ENCODE peak calls at places on chromosomes 4 and X, in five cellular contexts. H, K, A, X and P are unnamed samples.

GRCh38 chrX:40866878-40867277 is 131.5 kb upstream of the MED14 start:
- DNase-seq in H (no peak), K (no peak), A (no peak), X (no peak), P (no peak)

GRCh38 chr4:79445371-79445781 is 37.3 kb upstream of the GK2 start:
- DNase-seq in H (no peak), K (no peak), A (no peak), X (no peak), P (no peak)

GRCh38 chr4:1009647-1010521 is 1.5 kb upstream of the FGFRL1 start:
- DNase-seq in H (peak), K (peak), A (no peak), X (peak), P (no peak)

GRCh38 chr4:7428261-7429068 is 6.3 kb downstream of the PSAPL1 start:
- DNase-seq in H (no peak), K (no peak), A (no peak), X (no peak), P (no peak)

GRCh38 chr4:171279131-171279530 is 534.1 kb upstream of the GALNTL6 start:
- DNase-seq in H (no peak), K (peak), A (no peak), X (no peak), P (no peak)

GRCh38 chr4:114108869-114109268 is 129.4 kb upstream of the ARSJ start:
- DNase-seq in H (no peak), K (peak), A (peak), X (peak), P (no peak)

GRCh38 chr4:113452868-113453620 is 308.5 kb downstream of the CAMK2D start:
- DNase-seq in H (no peak), K (peak), A (no peak), X (no peak), P (peak)

GRCh38 chr4:41360911-41361830 is 104.4 kb downstream of the UCHL1 start:
- DNase-seq in H (peak), K (peak), A (no peak), X (peak), P (no peak)

GRCh38 chrX:130174937-130175336 is 3.2 kb downstream of the RAB33A start:
- DNase-seq in H (no peak), K (no peak), A (no peak), X (no peak), P (no peak)

GRCh38 chr4:158170691-158171455 is 2.0 kb downstream of the GASK1B start:
- DNase-seq in H (peak), K (peak), A (no peak), X (peak), P (peak)

GRCh38 chrX:74343970-74344622 is 40.1 kb downstream of the ZCCHC13 start:
- DNase-seq in H (no peak), K (peak), A (peak), X (peak), P (peak)

GRCh38 chr4:15011166-15011565 is 8.9 kb downstream of the CPEB2 start:
- DNase-seq in H (no peak), K (no peak), A (no peak), X (no peak), P (no peak)

GRCh38 chrX:23525531-23525930 is 141.8 kb upstream of the PRDX4 start:
- DNase-seq in H (no peak), K (peak), A (no peak), X (peak), P (no peak)

GRCh38 chr4:80305466-80305865 is 30.1 kb upstream of the CFAP299 start:
- DNase-seq in H (no peak), K (peak), A (no peak), X (peak), P (no peak)

GRCh38 chr4:107630185-107630705 is 89.8 kb downstream of the PAPSS1 start:
- DNase-seq in H (no peak), K (no peak), A (no peak), X (no peak), P (no peak)

GRCh38 chr4:108683479-108683878 is 33.1 kb downstream of the OSTC start:
- DNase-seq in H (no peak), K (peak), A (no peak), X (peak), P (no peak)

GRCh38 chr4:128349921-128350320 is 62.3 kb upstream of the PGRMC2 start:
- DNase-seq in H (no peak), K (peak), A (peak), X (no peak), P (no peak)

GRCh38 chr4:66569228-66569627 is 898.9 kb upstream of the EPHA5 start:
- DNase-seq in H (no peak), K (no peak), A (no peak), X (no peak), P (no peak)

GRCh38 chrX:1465261-1466231 is 12.8 kb upstream of the ASMTL start:
- DNase-seq in H (no peak), K (no peak), A (no peak), X (peak), P (no peak)

GRCh38 chr4:87541521-87541920 is 12.3 kb upstream of the SPARCL1 start:
- DNase-seq in H (no peak), K (no peak), A (no peak), X (no peak), P (no peak)

GRCh38 chrX:152445926-152446325 is 5.2 kb downstream of the GABRA3 start:
- DNase-seq in H (no peak), K (no peak), A (no peak), X (no peak), P (no peak)

GRCh38 chr4:15042529-15043167 is 40.4 kb downstream of the CPEB2 start:
- DNase-seq in H (no peak), K (peak), A (no peak), X (peak), P (no peak)

GRCh38 chr4:105859233-105859632 is 36.0 kb upstream of the NPNT start:
- DNase-seq in H (no peak), K (peak), A (peak), X (peak), P (no peak)

GRCh38 chrX:86507337-86507736 is 359.1 kb downstream of the DACH2 start:
- DNase-seq in H (no peak), K (no peak), A (no peak), X (no peak), P (no peak)

GRCh38 chr4:188949608-188950007 is 810.4 kb downstream of the TRIML1 start:
- DNase-seq in H (no peak), K (no peak), A (no peak), X (no peak), P (no peak)

GRCh38 chr4:121656269-121656641 is 40.5 kb downstream of the ANXA5 start:
- DNase-seq in H (no peak), K (peak), A (peak), X (peak), P (peak)

GRCh38 chr4:110138546-110138945 is 59.9 kb downstream of the ELOVL6 start:
- DNase-seq in H (no peak), K (no peak), A (no peak), X (no peak), P (no peak)

GRCh38 chrX:123675154-123675553 is 57.7 kb downstream of the THOC2 start:
- DNase-seq in H (no peak), K (peak), A (no peak), X (no peak), P (no peak)

GRCh38 chrX:154431321-154431720 is 2.8 kb downstream of the ATP6AP1 start:
- DNase-seq in H (no peak), K (no peak), A (no peak), X (no peak), P (no peak)

GRCh38 chr4:78938868-78939666 is at the start of gene PAQR3:
- DNase-seq in H (peak), K (peak), A (peak), X (peak), P (no peak)

GRCh38 chr4:155799106-155799793 is 40.4 kb downstream of the GUCY1B1 start:
- DNase-seq in H (no peak), K (no peak), A (no peak), X (no peak), P (no peak)

GRCh38 chr4:126957555-126958440 is 675.0 kb upstream of the INTU start:
- DNase-seq in H (no peak), K (no peak), A (no peak), X (peak), P (no peak)

GRCh38 chr4:2942532-2943363 is 20.5 kb downstream of the NOP14 start:
- DNase-seq in H (peak), K (no peak), A (no peak), X (no peak), P (no peak)

GRCh38 chr4:24930136-24930535 is 17.3 kb upstream of the CCDC149 start:
- DNase-seq in H (no peak), K (peak), A (no peak), X (no peak), P (no peak)

GRCh38 chr4:168621806-168622589 is 125.1 kb downstream of the PALLD start:
- DNase-seq in H (no peak), K (no peak), A (peak), X (peak), P (no peak)

GRCh38 chr4:185566972-185567749 is 31.9 kb upstream of the PDLIM3 start:
- DNase-seq in H (peak), K (no peak), A (peak), X (no peak), P (no peak)

GRCh38 chr4:1475277-1476139 is 69.3 kb upstream of the NKX1-1 start:
- DNase-seq in H (no peak), K (no peak), A (no peak), X (no peak), P (no peak)

GRCh38 chrX:51893931-51894696 is 691 bp downstream of the MAGED1 start:
- DNase-seq in H (no peak), K (peak), A (no peak), X (peak), P (no peak)

DNA sequence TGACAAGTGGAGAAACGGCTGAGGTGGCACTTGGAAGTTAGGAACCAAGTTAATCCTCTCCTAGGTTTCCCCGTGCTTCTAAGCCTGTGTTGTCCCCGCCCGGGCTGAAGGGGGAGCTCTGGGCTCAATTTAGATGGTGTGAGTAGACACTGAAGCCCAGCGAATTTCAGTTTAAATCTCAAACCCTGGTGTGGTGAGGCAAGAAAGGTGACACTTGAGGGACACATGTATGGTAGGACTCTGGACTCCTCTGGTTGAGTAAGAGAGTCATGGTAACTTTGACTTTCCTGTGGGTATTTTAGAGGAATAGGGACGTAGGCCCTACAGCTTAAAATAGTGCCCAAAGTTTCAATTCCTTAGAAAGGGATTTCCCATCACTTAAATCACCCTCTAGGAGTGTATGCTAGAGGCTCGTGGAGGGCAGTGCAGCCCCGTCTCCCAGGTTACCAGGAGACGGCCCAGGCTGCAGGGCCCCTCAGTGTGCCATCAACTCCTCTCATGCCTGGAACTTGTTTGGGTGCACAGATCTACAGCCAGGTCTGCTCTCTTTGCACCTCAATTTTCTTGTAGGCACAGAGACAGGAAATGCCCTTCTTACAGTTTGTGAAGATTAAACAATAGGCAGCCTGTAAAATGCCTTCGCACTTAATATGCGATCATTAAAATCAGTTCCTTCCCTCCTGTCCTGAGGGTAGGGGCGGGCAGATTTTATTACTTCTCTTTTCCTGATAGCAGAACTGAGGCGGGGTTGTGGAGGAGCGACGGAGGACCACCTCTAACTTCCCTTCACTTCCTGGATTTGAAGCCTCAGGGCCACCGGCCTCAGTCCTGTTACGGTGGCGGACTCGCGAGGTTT is 23.9 kb downstream of the HAND2 start:
- DNase-seq in H (no peak), K (peak), A (no peak), X (no peak), P (no peak)
- H3K4me3 ChIP-seq in H (peak), K (no peak), A (peak), X (no peak), P (no peak)

GRCh38 chr4:140168474-140168873 is 14.5 kb upstream of the MAML3 start:
- DNase-seq in H (no peak), K (no peak), A (no peak), X (no peak), P (no peak)
- H3K27ac ChIP-seq in H (no peak), K (no peak), A (no peak), X (no peak), P (no peak)

GRCh38 chr4:184267206-184267608 is 49.5 kb upstream of the ENPP6 start:
- DNase-seq in H (no peak), K (no peak), A (no peak), X (no peak), P (no peak)

GRCh38 chr4:184265566-184266351 is 48.1 kb upstream of the ENPP6 start:
- DNase-seq in H (no peak), K (peak), A (no peak), X (peak), P (no peak)

GRCh38 chr4:184269879-184270430 is 52.3 kb upstream of the ENPP6 start:
- DNase-seq in H (no peak), K (no peak), A (no peak), X (no peak), P (no peak)

GRCh38 chr4:184268574-184269160 is 51.0 kb upstream of the ENPP6 start:
- DNase-seq in H (no peak), K (no peak), A (no peak), X (no peak), P (no peak)

DNA sequence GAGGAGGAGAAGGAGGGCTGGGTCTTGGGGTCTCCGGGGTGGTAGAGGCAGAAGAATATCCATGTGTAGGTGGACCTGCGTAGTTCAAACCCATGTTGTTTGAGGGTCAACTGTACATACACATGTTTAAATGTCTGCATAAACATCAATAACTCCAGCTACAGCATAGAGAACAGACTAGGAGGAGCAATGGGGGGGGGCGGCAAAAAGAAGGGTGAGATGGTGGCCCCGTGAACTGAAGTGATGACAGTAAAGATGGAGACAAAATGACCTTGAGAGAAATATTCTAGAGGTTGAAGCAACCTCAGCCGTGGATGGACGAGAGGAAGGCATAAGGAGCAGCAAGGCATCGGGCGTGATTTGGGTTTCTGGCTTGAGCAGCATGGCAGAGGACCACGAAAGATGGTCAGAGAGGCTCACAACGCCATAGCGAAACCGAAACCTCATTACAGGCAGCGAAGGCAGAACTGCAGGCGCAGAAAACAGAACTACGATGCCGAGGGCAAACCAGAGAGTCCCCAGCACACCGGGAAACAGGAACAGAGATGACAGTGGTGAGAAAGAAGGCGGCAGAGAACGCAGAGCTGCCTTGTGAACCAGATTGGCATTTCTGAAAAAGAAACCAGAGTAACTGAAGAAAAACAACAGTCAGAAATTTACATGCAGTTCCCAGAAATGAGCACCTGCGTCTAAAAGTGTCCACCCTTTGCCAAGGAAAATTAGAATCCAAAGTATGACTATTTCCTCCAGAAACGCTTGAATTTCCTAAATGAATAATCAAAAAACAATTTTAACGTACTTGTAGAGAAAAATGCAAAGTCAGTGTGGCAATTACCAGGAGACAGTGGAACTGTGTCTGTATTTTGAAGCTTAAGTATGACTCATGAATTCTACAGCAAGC is 50.2 kb upstream of the ENPP6 start:
- DNase-seq in H (no peak), K (peak), A (peak), X (peak), P (no peak)
- H3K4me3 ChIP-seq in H (peak), K (peak), A (peak), X (no peak), P (no peak)

GRCh38 chr4:124947622-124948265 is 235.2 kb upstream of the ANKRD50 start:
- DNase-seq in H (no peak), K (no peak), A (no peak), X (no peak), P (no peak)
- H3K27ac ChIP-seq in H (no peak), K (peak), A (no peak), X (no peak), P (no peak)

GRCh38 chr4:137543198-137543597 is 10.9 kb upstream of the PCDH18 start:
- DNase-seq in H (no peak), K (no peak), A (no peak), X (no peak), P (peak)
- H3K4me3 ChIP-seq in H (no peak), K (no peak), A (no peak), X (no peak), P (no peak)